ENCODE peak calls at places on chromosome 5, in eight cellular contexts. J is pancreas; H is PC-3; K is Calu3; W is hepatocyte; S is Panc1; C is CD8-positive, alpha-beta T cell; B is stomach. M is an unnamed sample.

GRCh38 chr5:54329731-54330709 is 19.6 kb upstream of the ARL15 start:
- DNase-seq in B (peak), K (no peak), J (peak), S (no peak), C (no peak), H (peak), W (peak), M (peak)

GRCh38 chr5:150208187-150209015 is 18.5 kb downstream of the SLC6A7 start:
- DNase-seq in S (no peak), J (no peak), B (no peak), C (no peak), W (no peak), H (peak), K (no peak), M (peak)

GRCh38 chr5:127876384-127876783 is 173.2 kb downstream of the CCDC192 start:
- DNase-seq in K (no peak), S (no peak), J (no peak), C (no peak), B (no peak), H (peak), W (no peak), M (peak)

GRCh38 chr5:89343666-89344065 is 460.7 kb upstream of the MEF2C start:
- DNase-seq in S (no peak), C (no peak), H (no peak), K (peak), W (no peak), J (no peak), B (no peak), M (no peak)

GRCh38 chr5:37825334-37825915 is 14.4 kb downstream of the GDNF start:
- DNase-seq in H (no peak), C (no peak), B (no peak), S (no peak), K (no peak), J (no peak), W (no peak), M (no peak)

GRCh38 chr5:163718256-163718655 is 212.8 kb downstream of the MAT2B start:
- DNase-seq in K (no peak), W (no peak), H (no peak), J (no peak), S (no peak), B (no peak), C (no peak), M (no peak)

GRCh38 chr5:80825780-80826460 is 134.2 kb upstream of the RASGRF2 start:
- DNase-seq in K (no peak), H (no peak), C (no peak), B (no peak), W (no peak), J (no peak), S (no peak), M (peak)

GRCh38 chr5:60540855-60541805 is 158.8 kb downstream of the DEPDC1B start:
- DNase-seq in H (no peak), S (no peak), B (no peak), W (no peak), K (no peak), C (no peak), J (no peak), M (no peak)

GRCh38 chr5:119343766-119344165 is 12.1 kb upstream of the TNFAIP8 start:
- DNase-seq in J (no peak), B (no peak), W (no peak), S (no peak), C (no peak), K (no peak), H (no peak), M (no peak)

GRCh38 chr5:10676224-10676623 is 84.8 kb downstream of the DAP start:
- DNase-seq in J (no peak), B (no peak), K (no peak), W (no peak), H (no peak), C (no peak), S (no peak), M (no peak)

GRCh38 chr5:38250752-38251448 is 7.5 kb upstream of the EGFLAM start:
- DNase-seq in S (no peak), H (no peak), J (no peak), B (no peak), W (no peak), K (no peak), C (no peak), M (no peak)

GRCh38 chr5:31116466-31117031 is 76.9 kb upstream of the CDH6 start:
- DNase-seq in K (no peak), B (no peak), S (no peak), C (no peak), H (no peak), J (no peak), W (no peak), M (no peak)

GRCh38 chr5:143131983-143132382 is 271.5 kb downstream of the NR3C1 start:
- DNase-seq in J (no peak), W (no peak), S (no peak), K (no peak), C (no peak), H (no peak), B (no peak), M (no peak)

GRCh38 chr5:142008813-142009212 is 4.0 kb downstream of the GNPDA1 start:
- DNase-seq in W (no peak), H (no peak), C (no peak), J (no peak), B (no peak), K (no peak), S (no peak), M (no peak)

DNA sequence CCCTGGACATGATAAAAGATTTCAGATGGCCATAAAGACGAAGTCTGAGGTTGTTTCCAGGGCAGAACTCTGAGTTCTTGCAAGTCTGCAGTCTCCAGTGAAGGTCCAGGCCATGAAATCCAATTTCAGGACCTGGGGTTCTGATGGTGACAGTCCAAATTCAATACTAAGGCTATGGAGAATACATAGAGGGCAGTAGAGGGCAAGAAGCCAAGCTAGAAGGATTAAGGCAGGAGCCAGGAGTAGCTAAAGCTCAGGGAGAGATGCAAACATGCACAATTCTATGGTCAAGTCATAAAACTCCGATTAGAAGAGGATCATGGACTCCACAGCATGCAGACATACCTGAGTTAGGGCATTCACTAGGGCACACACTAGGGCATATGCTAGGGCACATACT is 11.4 kb downstream of the SLIT3 start:
- DNase-seq in H (no peak), C (no peak), S (no peak), W (no peak), B (no peak), J (no peak), K (no peak), M (peak)
- TF ChIP-seq CTCF in H (peak), C (no peak), S (peak), W (peak), B (no peak), J (no peak), K (no peak), M (peak)

DNA sequence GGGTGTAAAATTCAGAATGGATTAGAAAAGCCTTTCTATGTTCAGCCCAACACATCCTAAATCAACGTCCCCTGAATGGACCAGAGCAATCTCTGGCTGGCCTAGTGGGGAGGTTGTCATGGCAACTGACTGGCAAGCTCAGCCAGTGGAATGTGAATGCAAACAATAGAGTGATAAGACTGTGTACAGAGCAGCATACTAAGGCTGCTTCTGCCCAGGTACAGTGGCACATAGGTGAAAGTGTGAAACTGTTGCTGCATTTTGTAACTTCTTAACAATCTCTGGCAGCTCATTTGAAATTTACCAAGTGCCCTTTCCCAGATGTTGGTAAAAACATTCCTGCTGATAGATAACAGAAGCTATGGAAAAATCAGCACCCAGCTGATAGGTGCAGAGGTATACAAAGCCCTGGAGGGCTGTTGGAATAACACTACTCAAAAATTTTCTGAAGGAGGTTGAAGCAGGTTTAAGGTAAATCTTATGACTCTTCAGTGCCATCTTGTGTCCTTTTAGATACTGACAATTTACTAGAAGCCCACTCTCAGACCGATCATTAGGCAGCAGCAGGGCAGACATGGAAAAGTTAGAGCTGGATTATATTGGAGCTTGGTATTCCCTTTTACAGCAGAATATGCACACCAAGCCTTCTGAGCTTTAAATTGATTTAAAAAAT is 267.3 kb downstream of the RAB3C start:
- DNase-seq in C (no peak), H (peak), J (peak), K (peak), S (peak), B (peak), W (peak), M (peak)
- TF ChIP-seq CTCF in C (peak), H (peak), J (peak), K (peak), S (peak), B (no peak), W (peak), M (peak)

GRCh38 chr5:23332650-23333251 is 174.7 kb upstream of the PRDM9 start:
- DNase-seq in J (no peak), S (no peak), W (peak), K (no peak), B (no peak), H (peak), C (no peak), M (peak)
- TF ChIP-seq CTCF in J (no peak), S (peak), W (peak), K (no peak), B (no peak), H (peak), C (no peak), M (peak)

GRCh38 chr5:154460172-154460571 is 14.4 kb downstream of the SAP30L start:
- DNase-seq in K (no peak), H (no peak), J (no peak), W (no peak), S (no peak), C (no peak), B (no peak), M (no peak)

GRCh38 chr5:154465169-154465568 is 12.9 kb downstream of the HAND1 start:
- DNase-seq in K (peak), W (no peak), H (peak), B (no peak), S (peak), J (no peak), C (no peak), M (peak)

GRCh38 chr5:154464435-154464834 is 13.6 kb downstream of the HAND1 start:
- DNase-seq in J (no peak), H (no peak), W (no peak), C (no peak), S (no peak), K (no peak), B (no peak), M (no peak)

GRCh38 chr5:154459015-154459414 is 13.2 kb downstream of the SAP30L start:
- DNase-seq in B (no peak), W (no peak), J (no peak), K (no peak), S (no peak), C (no peak), H (no peak), M (no peak)

DNA sequence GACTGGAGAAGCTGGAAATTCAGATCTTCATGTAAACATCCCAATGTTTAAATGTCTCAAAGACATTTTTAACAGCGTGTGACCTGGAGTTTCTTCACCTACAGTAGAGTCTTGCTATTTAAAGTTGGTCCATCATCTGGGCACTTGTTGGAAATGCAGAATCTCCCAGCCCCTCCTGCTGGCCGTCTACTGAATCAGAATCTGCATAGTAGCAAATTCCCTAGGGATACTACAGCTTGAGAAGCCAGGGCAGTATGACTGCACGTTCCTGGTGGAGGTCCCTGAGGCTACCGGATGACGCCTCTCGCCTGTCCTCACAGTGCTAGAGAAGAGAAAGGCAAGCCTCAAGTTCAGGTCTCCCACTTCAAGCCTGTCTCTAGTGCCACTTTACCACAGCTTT is 15.7 kb downstream of the SAP30L start:
- DNase-seq in H (peak), C (no peak), K (no peak), J (no peak), W (no peak), S (no peak), B (no peak), M (peak)
- TF ChIP-seq CTCF in H (peak), C (no peak), K (no peak), J (no peak), W (peak), S (peak), B (no peak), M (peak)

GRCh38 chr5:170632266-170632984 is 128.6 kb downstream of the KCNIP1 start:
- DNase-seq in S (no peak), H (no peak), J (no peak), W (no peak), B (no peak), C (no peak), K (no peak), M (no peak)

GRCh38 chr5:170630226-170630625 is 126.4 kb downstream of the KCNIP1 start:
- DNase-seq in H (peak), K (no peak), J (no peak), C (no peak), S (no peak), W (no peak), B (no peak), M (no peak)

GRCh38 chr5:170630711-170631141 is 126.9 kb downstream of the KCNIP1 start:
- DNase-seq in H (no peak), B (no peak), S (no peak), C (no peak), K (no peak), W (peak), J (no peak), M (no peak)

GRCh38 chr5:170632985-170633234 is 129.1 kb downstream of the KCNIP1 start:
- DNase-seq in K (peak), S (no peak), B (peak), C (peak), W (peak), J (no peak), H (peak), M (no peak)

DNA sequence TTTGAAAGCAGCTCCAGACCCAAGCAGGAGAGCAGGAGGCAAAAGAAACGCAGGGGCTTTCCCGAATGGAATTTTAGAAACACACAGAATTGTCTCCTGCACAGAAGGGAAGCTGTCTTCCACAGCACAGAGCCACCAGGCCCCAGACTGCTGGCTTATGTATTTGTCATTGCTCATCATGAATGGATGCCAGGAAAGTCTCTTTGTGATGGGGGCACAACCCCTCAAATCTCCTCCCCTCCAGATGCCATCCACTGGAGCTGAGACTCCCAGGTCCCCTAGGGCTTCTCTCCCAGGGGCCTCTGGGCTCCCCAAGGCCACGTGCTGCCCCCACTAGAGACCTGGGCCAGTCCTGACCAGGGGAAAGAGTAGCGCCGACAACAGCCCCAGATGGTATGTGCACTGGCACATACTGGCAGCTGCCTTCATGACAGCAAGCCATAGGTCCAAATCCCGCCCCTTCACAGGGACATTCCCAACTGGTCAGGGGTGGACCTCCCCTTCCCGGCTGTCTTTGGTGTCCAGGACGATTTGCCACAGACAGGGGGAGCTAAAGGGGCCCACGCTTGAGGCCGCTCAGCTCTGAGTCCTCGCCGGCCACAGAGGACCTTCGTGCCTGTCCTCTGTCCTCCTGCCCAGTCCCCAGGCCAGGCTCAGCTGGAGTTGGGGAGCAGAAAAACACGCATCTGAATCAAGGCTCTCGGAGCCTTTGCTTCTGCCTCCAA is 127.8 kb downstream of the KCNIP1 start:
- DNase-seq in J (no peak), W (peak), C (no peak), H (no peak), B (no peak), S (no peak), K (peak), M (peak)
- TF ChIP-seq CTCF in J (no peak), W (no peak), C (no peak), H (peak), B (no peak), S (peak), K (no peak), M (peak)

GRCh38 chr5:161442471-161442870 is 104.1 kb downstream of the GABRB2 start:
- DNase-seq in W (no peak), H (no peak), K (no peak), S (no peak), J (no peak), B (no peak), C (no peak), M (no peak)
- TF ChIP-seq CTCF in W (no peak), H (no peak), K (no peak), S (no peak), J (no peak), B (no peak), C (no peak), M (no peak)

DNA sequence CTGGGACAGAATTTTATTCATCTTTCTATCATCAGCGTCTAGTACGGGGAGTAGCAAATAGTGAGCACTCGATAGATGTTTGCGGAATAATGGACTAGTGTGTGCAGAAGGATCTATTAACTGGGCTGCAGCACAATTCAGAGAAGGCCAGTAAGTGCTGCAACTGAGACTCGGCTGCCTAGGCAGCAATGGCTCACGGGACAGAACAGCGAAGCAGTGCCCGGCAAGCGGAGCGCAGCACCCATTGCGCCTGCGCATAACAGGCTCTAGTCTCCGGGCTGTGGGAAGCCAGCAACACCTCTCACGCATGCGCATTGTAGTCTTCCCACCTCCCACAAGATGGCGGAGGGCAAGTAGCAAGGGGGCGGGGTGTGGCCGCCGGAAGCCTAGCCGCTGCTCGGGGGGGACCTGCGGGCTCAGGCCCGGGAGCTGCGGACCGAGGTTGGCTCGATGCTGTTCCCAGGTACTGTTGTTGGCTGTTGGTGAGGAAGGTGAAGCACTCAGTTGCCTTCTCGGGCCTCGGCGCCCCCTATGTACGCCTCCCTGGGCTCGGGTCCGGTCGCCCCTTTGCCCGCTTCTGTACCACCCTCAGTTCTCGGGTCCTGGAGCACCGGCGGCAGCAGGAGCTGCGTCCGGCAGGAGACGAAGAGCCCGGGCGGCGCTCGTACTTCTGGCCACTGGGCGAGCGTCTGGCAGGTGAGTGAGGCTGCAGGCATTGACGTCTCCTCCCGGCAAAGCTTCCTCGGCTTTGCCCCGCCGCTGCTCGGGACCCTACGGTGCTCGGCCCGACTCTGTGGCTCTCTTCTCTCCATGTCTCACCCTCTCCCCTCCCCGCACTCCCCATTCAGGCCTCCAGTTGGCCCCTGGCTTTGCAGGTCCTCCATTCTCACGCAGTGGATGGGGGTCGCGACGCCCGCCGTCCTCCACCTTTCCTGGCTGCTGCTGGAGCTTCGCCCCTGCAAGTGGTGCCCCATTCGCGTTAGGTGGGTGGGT is 30.2 kb upstream of the APC start:
- DNase-seq in J (peak), K (peak), H (peak), C (peak), S (peak), W (peak), B (peak), M (peak)
- TF ChIP-seq CTCF in J (no peak), K (no peak), H (no peak), C (no peak), S (no peak), W (no peak), B (no peak), M (no peak)

GRCh38 chr5:73363911-73364730 is 84.5 kb downstream of the FOXD1 start:
- DNase-seq in K (no peak), J (no peak), H (peak), S (peak), C (no peak), B (no peak), W (peak), M (no peak)
- TF ChIP-seq CTCF in K (no peak), J (no peak), H (no peak), S (peak), C (no peak), B (no peak), W (peak), M (no peak)

GRCh38 chr5:6202615-6203365 is 175.6 kb downstream of the MED10 start:
- DNase-seq in S (no peak), B (no peak), W (no peak), C (no peak), H (peak), K (no peak), J (no peak), M (peak)
- TF ChIP-seq CTCF in S (peak), B (no peak), W (no peak), C (no peak), H (peak), K (no peak), J (no peak), M (no peak)